ENCODE peak calls at places on chromosome X, in four cellular contexts. One of them, this sample, is unnamed.

GRCh38 chrX:70525733-70526132 is 81.1 kb downstream of the DLG3 start:
- DNase-seq in BJ: no peak
- DNase-seq in choroid plexus epithelial cell: peak; percentile 6
- DNase-seq in astrocyte of the spinal cord: no peak
- DNase-seq in this sample: no peak

GRCh38 chrX:97315939-97316338 is 432.2 kb downstream of the RPA4 start:
- DNase-seq in BJ: no peak
- DNase-seq in choroid plexus epithelial cell: no peak
- DNase-seq in astrocyte of the spinal cord: no peak
- DNase-seq in this sample: no peak

GRCh38 chrX:124274438-124275166 is 57.9 kb upstream of the TEX13D start:
- DNase-seq in BJ: no peak
- DNase-seq in choroid plexus epithelial cell: no peak
- DNase-seq in astrocyte of the spinal cord: no peak
- DNase-seq in this sample: no peak

GRCh38 chrX:24890677-24891076 is 125.1 kb downstream of the ARX start:
- DNase-seq in BJ: no peak
- DNase-seq in choroid plexus epithelial cell: no peak
- DNase-seq in astrocyte of the spinal cord: no peak
- DNase-seq in this sample: no peak

GRCh38 chrX:46840946-46841740 is 4.3 kb downstream of the RP2 start:
- DNase-seq in BJ: no peak
- DNase-seq in choroid plexus epithelial cell: no peak
- DNase-seq in astrocyte of the spinal cord: no peak
- DNase-seq in this sample: no peak

GRCh38 chrX:10756365-10756915 is 136.1 kb upstream of the MID1 start:
- DNase-seq in BJ: peak; percentile 49
- DNase-seq in choroid plexus epithelial cell: peak; percentile 85
- DNase-seq in astrocyte of the spinal cord: peak; percentile 79
- DNase-seq in this sample: peak; percentile 65

GRCh38 chrX:77742788-77743476 is 43.1 kb downstream of the ATRX start:
- DNase-seq in BJ: no peak
- DNase-seq in choroid plexus epithelial cell: no peak
- DNase-seq in astrocyte of the spinal cord: no peak
- DNase-seq in this sample: no peak

GRCh38 chrX:1883772-1884171 is 268.9 kb downstream of the ASMT start:
- DNase-seq in BJ: no peak
- DNase-seq in choroid plexus epithelial cell: peak; percentile 2
- DNase-seq in astrocyte of the spinal cord: no peak
- DNase-seq in this sample: no peak

GRCh38 chrX:5142644-5143043 is 1086.0 kb downstream of the NLGN4X start:
- DNase-seq in BJ: no peak
- DNase-seq in choroid plexus epithelial cell: no peak
- DNase-seq in astrocyte of the spinal cord: no peak
- DNase-seq in this sample: no peak

GRCh38 chrX:54066841-54067240 is 22.6 kb upstream of the PHF8 start:
- DNase-seq in BJ: no peak
- DNase-seq in choroid plexus epithelial cell: peak; percentile 27
- DNase-seq in astrocyte of the spinal cord: peak; percentile 33
- DNase-seq in this sample: no peak

GRCh38 chrX:75045369-75045768 is 110.7 kb downstream of the ABCB7 start:
- DNase-seq in BJ: no peak
- DNase-seq in choroid plexus epithelial cell: no peak
- DNase-seq in astrocyte of the spinal cord: no peak
- DNase-seq in this sample: no peak

DNA sequence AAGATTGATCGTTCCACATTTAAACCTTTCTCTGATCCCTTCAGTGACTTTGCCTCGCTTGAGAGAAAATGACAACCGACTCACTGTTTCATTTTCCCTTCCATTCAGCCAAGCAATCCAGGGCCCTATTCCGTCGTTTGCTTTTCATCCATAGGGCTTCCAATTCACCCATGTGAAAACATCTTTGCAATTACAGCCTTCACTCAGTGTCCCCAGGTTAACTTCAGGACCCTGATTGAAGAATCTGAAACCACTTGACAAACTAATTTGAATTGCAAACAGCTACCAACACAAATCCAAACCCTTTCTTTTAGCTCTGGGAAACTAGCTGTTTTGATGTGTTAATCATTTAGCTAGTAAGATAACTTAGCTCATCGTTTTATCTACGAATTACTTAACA is 120.2 kb upstream of the FAM9C start:
- DNase-seq in BJ: no peak
- DNase-seq in choroid plexus epithelial cell: no peak
- DNase-seq in astrocyte of the spinal cord: no peak
- DNase-seq in this sample: no peak
- H3K4me3 ChIP-seq in BJ: no peak overlapping the region
- H3K4me3 ChIP-seq in choroid plexus epithelial cell: no peak overlapping the region
- H3K4me3 ChIP-seq in astrocyte of the spinal cord: no peak overlapping the region
- H3K4me3 ChIP-seq in this sample: no peak overlapping the region

GRCh38 chrX:105945266-105945665 is 93.3 kb downstream of the SERPINA7 start:
- DNase-seq in BJ: no peak
- DNase-seq in choroid plexus epithelial cell: no peak
- DNase-seq in astrocyte of the spinal cord: no peak
- DNase-seq in this sample: no peak
- TF ChIP-seq CTCF in BJ: no peak
- TF ChIP-seq CTCF in choroid plexus epithelial cell: no peak
- TF ChIP-seq CTCF in astrocyte of the spinal cord: no peak
- TF ChIP-seq CTCF in this sample: no peak

GRCh38 chrX:15749642-15750610 is 11.9 kb downstream of the CA5B start:
- DNase-seq in BJ: no peak
- DNase-seq in choroid plexus epithelial cell: no peak
- DNase-seq in astrocyte of the spinal cord: no peak
- DNase-seq in this sample: no peak

GRCh38 chrX:15747626-15748173 is 9.6 kb downstream of the CA5B start:
- DNase-seq in BJ: no peak
- DNase-seq in choroid plexus epithelial cell: no peak
- DNase-seq in astrocyte of the spinal cord: no peak
- DNase-seq in this sample: no peak

GRCh38 chrX:15751160-15751819 is 13.2 kb downstream of the CA5B start:
- DNase-seq in BJ: peak; percentile 84
- DNase-seq in choroid plexus epithelial cell: peak; percentile 38
- DNase-seq in astrocyte of the spinal cord: peak; percentile 72
- DNase-seq in this sample: no peak

GRCh38 chrX:15755091-15755490 is 17.0 kb downstream of the CA5B start:
- DNase-seq in BJ: no peak
- DNase-seq in choroid plexus epithelial cell: no peak
- DNase-seq in astrocyte of the spinal cord: no peak
- DNase-seq in this sample: no peak

DNA sequence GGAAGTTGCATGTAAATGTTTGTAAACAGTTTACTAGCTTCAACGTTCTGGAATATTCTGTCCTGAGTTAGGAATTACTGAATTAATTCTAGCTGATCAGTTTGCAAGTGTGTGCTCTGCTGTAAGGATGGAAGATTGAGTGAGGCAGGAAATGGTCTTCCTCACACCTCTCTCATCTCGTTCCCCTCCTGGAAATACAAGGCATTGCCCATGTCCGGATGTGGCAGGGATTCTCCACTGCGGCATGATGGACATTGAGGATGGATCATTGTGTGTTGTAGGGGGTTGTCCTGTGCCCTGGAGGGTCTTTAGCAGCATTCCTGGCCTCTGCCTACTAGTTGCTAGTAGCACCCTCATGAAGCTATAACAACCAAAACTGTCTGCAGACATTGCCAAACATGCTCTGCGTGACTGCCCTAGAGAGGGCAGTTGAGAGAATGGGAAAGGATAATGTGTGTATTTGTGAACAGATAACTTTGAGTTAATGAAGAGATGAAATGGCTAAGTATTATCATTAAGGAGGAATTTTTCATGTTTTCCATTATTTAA is 12.6 kb downstream of the CA5B start:
- DNase-seq in BJ: no peak
- DNase-seq in choroid plexus epithelial cell: no peak
- DNase-seq in astrocyte of the spinal cord: peak; percentile 20
- DNase-seq in this sample: no peak
- H3K4me3 ChIP-seq in BJ: no peak overlapping the region
- H3K4me3 ChIP-seq in choroid plexus epithelial cell: no peak overlapping the region
- H3K4me3 ChIP-seq in astrocyte of the spinal cord: no peak overlapping the region
- H3K4me3 ChIP-seq in this sample: no peak overlapping the region

DNA sequence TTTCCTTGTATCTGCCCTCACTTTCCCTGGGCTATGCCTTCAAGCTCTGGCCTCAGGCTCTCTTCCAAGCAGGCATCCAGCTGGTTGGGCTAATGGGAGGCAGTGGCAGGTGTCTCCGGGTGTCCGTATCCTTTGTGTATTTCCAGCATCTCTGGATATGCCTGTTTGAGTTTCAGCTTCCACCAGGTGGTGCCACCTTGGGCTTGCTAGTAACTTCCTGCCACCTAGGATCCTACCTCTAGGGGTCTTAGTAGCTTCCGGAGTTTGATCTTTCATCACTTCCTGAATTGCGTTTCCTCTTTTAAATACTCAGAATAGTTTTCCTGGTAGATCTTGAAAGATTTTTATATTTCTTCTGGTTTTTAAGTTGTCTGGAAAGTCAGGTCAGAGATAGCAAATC is 23.2 kb upstream of the ANOS1 start:
- DNase-seq in BJ: no peak
- DNase-seq in choroid plexus epithelial cell: no peak
- DNase-seq in astrocyte of the spinal cord: no peak
- DNase-seq in this sample: no peak
- TF ChIP-seq CTCF in BJ: no peak
- TF ChIP-seq CTCF in choroid plexus epithelial cell: peak; percentile 33
- TF ChIP-seq CTCF in astrocyte of the spinal cord: peak; percentile 16
- TF ChIP-seq CTCF in this sample: no peak

GRCh38 chrX:152912121-152912520 is 14.3 kb downstream of the ZNF185 start:
- DNase-seq in BJ: no peak
- DNase-seq in choroid plexus epithelial cell: no peak
- DNase-seq in astrocyte of the spinal cord: no peak
- DNase-seq in this sample: no peak
- H3K4me3 ChIP-seq in BJ: no peak overlapping the region
- H3K4me3 ChIP-seq in choroid plexus epithelial cell: no peak overlapping the region
- H3K4me3 ChIP-seq in astrocyte of the spinal cord: no peak overlapping the region
- H3K4me3 ChIP-seq in this sample: no peak overlapping the region

DNA sequence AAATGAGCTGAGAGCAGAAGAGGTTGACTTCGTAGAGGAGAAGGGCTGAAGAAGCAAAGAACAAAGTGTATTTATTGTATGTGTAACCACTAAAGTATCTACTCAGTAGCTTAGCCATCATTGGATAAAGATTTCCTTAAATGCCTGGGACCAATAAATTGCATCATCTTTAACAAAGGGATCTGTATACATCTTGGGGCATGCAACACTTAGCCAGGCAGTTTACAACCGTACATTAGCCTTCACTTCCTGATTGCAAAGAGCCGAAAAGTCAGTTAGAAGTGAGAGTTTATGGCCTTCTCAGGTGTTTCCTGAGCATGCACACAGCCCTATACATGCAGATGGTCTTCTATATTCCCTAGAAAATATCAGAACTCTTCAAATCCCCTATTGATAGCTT is 68.0 kb upstream of the MAGED1 start:
- DNase-seq in BJ: no peak
- DNase-seq in choroid plexus epithelial cell: peak; percentile 10
- DNase-seq in astrocyte of the spinal cord: no peak
- DNase-seq in this sample: no peak
- TF ChIP-seq CTCF in BJ: no peak
- TF ChIP-seq CTCF in choroid plexus epithelial cell: no peak
- TF ChIP-seq CTCF in astrocyte of the spinal cord: no peak
- TF ChIP-seq CTCF in this sample: no peak

DNA sequence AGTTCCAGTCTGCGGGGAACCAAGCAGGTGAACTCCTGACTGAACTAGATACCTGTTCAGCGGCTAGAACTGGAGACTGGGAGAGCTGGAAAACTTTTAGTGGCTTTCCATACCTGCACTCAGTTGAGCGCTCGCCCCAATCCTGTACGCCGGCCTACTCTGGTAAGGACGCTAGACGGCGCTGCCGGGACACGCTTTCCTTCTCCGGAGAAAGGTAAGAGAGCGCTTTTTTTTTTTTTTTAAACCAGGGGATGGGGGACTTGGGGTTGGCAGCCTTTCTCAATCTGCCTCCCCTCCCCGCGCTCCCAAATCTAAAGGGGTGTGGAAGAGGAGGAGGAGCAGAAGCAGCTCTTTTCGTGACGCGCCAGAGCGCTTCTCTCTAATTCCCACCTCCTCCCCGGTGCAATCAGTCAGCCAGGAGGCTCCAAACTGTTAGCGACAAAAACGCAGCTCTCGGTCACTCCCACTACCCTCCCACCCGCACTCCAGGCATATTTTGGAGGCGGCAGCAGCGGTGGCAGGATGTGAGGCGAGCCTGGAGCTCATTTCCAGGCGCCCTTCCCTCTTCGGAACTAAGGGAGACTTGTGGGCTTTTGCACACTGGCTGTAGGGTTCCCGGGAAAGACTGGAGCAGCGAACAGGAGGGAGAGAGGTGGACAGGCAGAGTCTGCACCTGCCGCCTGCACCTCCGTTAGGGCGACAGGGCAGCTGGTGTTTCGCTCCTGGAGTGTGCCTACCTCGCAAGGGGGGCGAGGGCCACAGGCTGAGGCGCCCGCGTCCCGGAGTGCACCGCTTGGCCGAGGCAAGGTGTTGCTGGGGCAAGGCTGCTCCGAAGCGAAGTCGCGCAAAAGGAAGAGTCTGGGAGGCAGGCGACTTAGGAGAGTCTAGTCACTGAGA is at the start of gene IL1RAPL2:
- DNase-seq in BJ: no peak
- DNase-seq in choroid plexus epithelial cell: peak; percentile 27
- DNase-seq in astrocyte of the spinal cord: peak; percentile 10
- DNase-seq in this sample: no peak
- H3K4me3 ChIP-seq in BJ: no peak within 1 kb of the TSS
- H3K4me3 ChIP-seq in choroid plexus epithelial cell: no peak within 1 kb of the TSS
- H3K4me3 ChIP-seq in astrocyte of the spinal cord: no peak within 1 kb of the TSS
- H3K4me3 ChIP-seq in this sample: no peak within 1 kb of the TSS

DNA sequence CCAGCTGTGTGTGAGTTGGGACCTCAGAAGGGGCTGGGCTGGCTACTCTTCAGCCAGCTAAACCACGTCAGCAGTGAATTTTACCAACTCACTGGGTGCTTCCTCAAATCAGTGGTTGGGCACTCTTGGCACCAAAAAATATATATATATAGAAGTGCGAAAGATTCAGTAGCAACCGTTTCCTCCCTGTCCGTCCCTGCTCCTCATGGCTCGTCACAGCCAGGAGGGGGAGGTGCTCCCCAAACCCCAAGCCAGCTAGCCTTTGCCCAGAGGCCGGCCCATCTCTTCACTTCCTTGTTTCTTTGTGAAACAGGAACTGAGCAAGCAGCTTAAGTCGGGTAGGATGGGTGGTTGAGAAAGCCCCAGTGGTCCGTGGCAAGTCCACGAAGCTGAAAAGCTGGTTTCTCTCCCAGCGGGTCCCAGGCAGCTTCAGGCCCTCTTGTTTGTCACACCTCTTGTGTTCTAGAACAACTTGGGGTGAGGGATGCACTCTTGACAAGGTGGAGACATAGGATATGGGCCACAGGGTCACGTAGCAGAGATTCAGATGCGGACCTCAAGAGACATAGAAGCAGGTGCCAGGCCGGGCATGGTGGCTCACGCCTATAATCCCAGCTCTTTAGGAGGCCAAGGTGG is 6.8 kb upstream of the SASH3 start:
- DNase-seq in BJ: no peak
- DNase-seq in choroid plexus epithelial cell: no peak
- DNase-seq in astrocyte of the spinal cord: no peak
- DNase-seq in this sample: no peak
- TF ChIP-seq CTCF in BJ: no peak
- TF ChIP-seq CTCF in choroid plexus epithelial cell: no peak
- TF ChIP-seq CTCF in astrocyte of the spinal cord: no peak
- TF ChIP-seq CTCF in this sample: no peak

GRCh38 chrX:115582871-115583729 is 22.1 kb downstream of the PLS3 start:
- DNase-seq in BJ: no peak
- DNase-seq in choroid plexus epithelial cell: peak; percentile 52
- DNase-seq in astrocyte of the spinal cord: no peak
- DNase-seq in this sample: no peak
- H3K4me3 ChIP-seq in BJ: no peak overlapping the region
- H3K4me3 ChIP-seq in choroid plexus epithelial cell: no peak overlapping the region
- H3K4me3 ChIP-seq in astrocyte of the spinal cord: no peak overlapping the region
- H3K4me3 ChIP-seq in this sample: peak overlapping the region; percentile 16